ENCODE peak calls at places on chromosomes 4 and X, in four cellular contexts. X is OCI-LY7, N is tibial nerve, B is adipocyte. D is an unnamed sample. For H3K36me3 and H3K9me3, the result is how much of the 10 kb centered on the place peaks cover.

GRCh38 chr4:107743532-107743931 is 23.5 kb upstream of the PAPSS1 start:
- DNase-seq in X (no peak), N (no peak), B (peak), D (no peak)

GRCh38 chr4:170089743-170090666 is at the start of gene AADAT:
- DNase-seq in X (no peak), N (peak), B (peak), D (peak)

GRCh38 chrX:43644124-43644701 is 11.9 kb upstream of the MAOA start:
- DNase-seq in X (no peak), N (no peak), B (peak), D (peak)

GRCh38 chr4:54683616-54684346 is 26.0 kb downstream of the KIT start:
- DNase-seq in X (peak), N (no peak), B (no peak), D (no peak)

GRCh38 chrX:24100713-24101112 is 46.0 kb downstream of the EIF2S3 start:
- DNase-seq in X (no peak), N (no peak), B (peak), D (no peak)

GRCh38 chr4:109041463-109041862 is 261.0 kb downstream of the COL25A1 start:
- DNase-seq in X (no peak), N (no peak), B (peak), D (no peak)

GRCh38 chr4:30718021-30718888 is 1.9 kb upstream of the PCDH7 start:
- DNase-seq in X (no peak), N (no peak), B (peak), D (peak)

GRCh38 chr4:73869130-73870055 is at the start of gene CXCL1:
- DNase-seq in X (no peak), N (peak), B (peak), D (peak)

GRCh38 chrX:132953358-132953757 is 5.1 kb downstream of the HS6ST2 start:
- DNase-seq in X (no peak), N (no peak), B (no peak), D (no peak)

GRCh38 chr4:186770446-186771175 is 47.0 kb upstream of the FAT1 start:
- DNase-seq in X (no peak), N (no peak), B (peak), D (no peak)

GRCh38 chr4:122798101-122798500 is 28.5 kb upstream of the FGF2 start:
- DNase-seq in X (no peak), N (no peak), B (peak), D (peak)

GRCh38 chrX:9311411-9312160 is 153.3 kb upstream of the TBL1X start:
- DNase-seq in X (no peak), N (no peak), B (no peak), D (no peak)

GRCh38 chrX:10622197-10622596 is 1.8 kb upstream of the MID1 start:
- DNase-seq in X (no peak), N (no peak), B (no peak), D (no peak)

GRCh38 chr4:75598390-75598789 is 31.9 kb downstream of the CDKL2 start:
- DNase-seq in X (no peak), N (no peak), B (peak), D (no peak)

GRCh38 chr4:83679692-83680091 is 143.8 kb downstream of the GPAT3 start:
- DNase-seq in X (no peak), N (no peak), B (no peak), D (no peak)

GRCh38 chr4:140081582-140082398 is 72.2 kb downstream of the MAML3 start:
- DNase-seq in X (no peak), N (no peak), B (no peak), D (no peak)

GRCh38 chrX:69109706-69110635 is 55.3 kb downstream of the PJA1 start:
- DNase-seq in X (no peak), N (peak), B (peak), D (peak)

GRCh38 chr4:168832746-168833575 is 177.1 kb downstream of the CBR4 start:
- DNase-seq in X (no peak), N (no peak), B (peak), D (peak)

GRCh38 chr4:123651127-123651526 is 254.5 kb downstream of the SPRY1 start:
- DNase-seq in X (no peak), N (no peak), B (peak), D (no peak)

GRCh38 chr4:144562019-144562740 is 83.8 kb upstream of the HHIP start:
- DNase-seq in X (no peak), N (no peak), B (no peak), D (no peak)

GRCh38 chrX:70089575-70090297 is 27.5 kb downstream of the OTUD6A start:
- DNase-seq in X (no peak), N (no peak), B (no peak), D (peak)

GRCh38 chr4:155953151-155954117 is at the start of gene CTSO:
- DNase-seq in X (peak), N (peak), B (peak), D (peak)

GRCh38 chr4:185339941-185340340 is 55.8 kb downstream of the LRP2BP start:
- DNase-seq in X (no peak), N (no peak), B (no peak), D (no peak)

GRCh38 chr4:134024251-134024650 is 177.3 kb downstream of the PABPC4L start:
- DNase-seq in X (peak), N (no peak), B (peak), D (no peak)

GRCh38 chr4:184807797-184808718 is 17.7 kb downstream of the ACSL1 start:
- DNase-seq in X (no peak), N (no peak), B (peak), D (peak)

GRCh38 chr4:38678078-38678477 is 14.1 kb downstream of the KLF3 start:
- DNase-seq in X (no peak), N (no peak), B (peak), D (peak)

GRCh38 chr4:168319486-168320019 is 1.0 kb upstream of the DDX60 start:
- DNase-seq in X (no peak), N (no peak), B (no peak), D (no peak)

GRCh38 chr4:48792348-48793006 is 12.4 kb upstream of the FRYL start:
- DNase-seq in X (no peak), N (no peak), B (peak), D (no peak)

GRCh38 chr4:81595287-81595686 is 123.6 kb upstream of the RASGEF1B start:
- DNase-seq in X (no peak), N (no peak), B (no peak), D (no peak)

GRCh38 chr4:189002475-189002874 is 863.2 kb downstream of the TRIML1 start:
- DNase-seq in X (no peak), N (no peak), B (no peak), D (no peak)

GRCh38 chr4:93199492-93199891 is 629.1 kb upstream of the ATOH1 start:
- DNase-seq in X (peak), N (no peak), B (peak), D (no peak)

GRCh38 chr4:171674781-171675180 is 138.4 kb upstream of the GALNTL6 start:
- DNase-seq in X (no peak), N (no peak), B (no peak), D (no peak)

DNA sequence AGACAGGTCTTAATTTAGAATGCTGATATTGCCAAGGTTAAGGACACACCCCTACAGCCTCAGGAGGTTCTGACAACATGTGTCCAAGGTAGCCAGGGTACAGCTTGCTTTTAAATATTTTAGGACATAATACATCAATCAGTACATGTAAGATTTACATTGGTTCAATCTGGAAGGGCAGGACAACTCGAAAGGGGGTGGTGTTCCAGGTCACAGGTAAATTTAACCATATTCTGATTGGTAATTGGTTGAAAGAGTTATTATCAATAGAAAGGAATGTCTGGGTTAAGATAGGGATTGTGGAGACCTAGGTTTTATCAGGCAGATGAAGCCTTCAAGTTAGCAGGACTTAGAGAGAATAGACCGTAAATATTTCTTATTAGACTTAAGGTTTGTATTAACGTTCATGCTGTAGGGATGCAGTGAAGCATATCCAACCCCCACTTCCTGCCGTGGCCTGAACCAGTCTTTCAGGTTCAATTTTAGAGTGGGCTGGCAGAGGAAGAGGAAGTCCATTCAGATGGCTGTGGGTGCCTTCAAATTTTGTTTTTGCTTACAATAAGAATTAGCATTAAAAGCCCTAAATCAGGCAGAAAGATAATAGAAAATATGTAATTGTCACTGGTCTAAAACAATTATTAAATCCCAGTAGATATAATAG is 136.5 kb upstream of the GALNTL6 start:
- DNase-seq in X (peak), N (no peak), B (no peak), D (no peak)
- H3K4me3 ChIP-seq in X (peak), N (no peak), B (no peak), D (no peak)

DNA sequence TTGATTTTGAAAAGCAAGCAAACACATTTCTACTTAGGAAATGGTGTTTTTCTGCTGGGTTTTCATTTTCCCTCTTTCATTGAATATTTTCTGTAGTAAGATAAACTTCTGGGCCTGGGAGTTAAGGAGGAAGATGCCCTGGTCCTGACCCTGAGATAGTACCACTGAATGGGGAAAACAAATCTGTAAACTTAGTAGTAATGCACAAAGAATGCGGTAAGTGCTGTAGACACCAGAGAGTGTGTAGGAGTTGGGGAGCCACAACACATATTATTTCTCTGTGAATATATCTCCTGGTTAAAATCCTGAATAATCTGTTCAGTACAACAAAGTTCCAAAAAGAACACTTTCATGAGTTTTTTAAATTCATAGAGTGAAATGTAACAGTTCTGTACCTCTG is 178.3 kb downstream of the MAPK10 start:
- DNase-seq in X (no peak), N (no peak), B (peak), D (peak)
- H3K36me3 ChIP-seq in X (under half), N (under half), B (under half), D (under half)

DNA sequence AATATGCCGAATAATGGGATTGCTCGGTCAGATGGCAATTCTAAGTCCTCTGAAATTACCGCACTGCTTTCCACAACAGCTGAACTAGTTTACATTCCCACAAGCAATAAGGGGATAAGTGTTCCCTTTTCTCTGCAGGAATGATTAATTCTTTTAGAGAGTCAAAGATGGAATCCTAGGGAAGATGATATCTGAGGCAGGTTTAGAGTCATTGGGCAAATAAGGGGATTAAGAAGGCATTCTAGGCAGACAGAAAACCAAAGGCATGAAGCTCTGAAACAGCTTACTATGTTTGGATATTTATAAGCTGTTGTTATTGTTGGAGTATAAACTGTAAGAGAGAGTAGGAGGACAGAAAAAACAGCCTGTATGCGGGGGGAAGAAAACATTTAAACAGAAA is 85.7 kb downstream of the TET2 start:
- DNase-seq in X (no peak), N (no peak), B (peak), D (no peak)
- H3K9me3 ChIP-seq in X (under half), N (under half), B (under half), D (under half)

GRCh38 chrX:39377773-39378172 is 576.5 kb downstream of the MID1IP1 start:
- DNase-seq in X (no peak), N (no peak), B (no peak), D (no peak)
- H3K4me3 ChIP-seq in X (no peak), N (no peak), B (no peak), D (no peak)

DNA sequence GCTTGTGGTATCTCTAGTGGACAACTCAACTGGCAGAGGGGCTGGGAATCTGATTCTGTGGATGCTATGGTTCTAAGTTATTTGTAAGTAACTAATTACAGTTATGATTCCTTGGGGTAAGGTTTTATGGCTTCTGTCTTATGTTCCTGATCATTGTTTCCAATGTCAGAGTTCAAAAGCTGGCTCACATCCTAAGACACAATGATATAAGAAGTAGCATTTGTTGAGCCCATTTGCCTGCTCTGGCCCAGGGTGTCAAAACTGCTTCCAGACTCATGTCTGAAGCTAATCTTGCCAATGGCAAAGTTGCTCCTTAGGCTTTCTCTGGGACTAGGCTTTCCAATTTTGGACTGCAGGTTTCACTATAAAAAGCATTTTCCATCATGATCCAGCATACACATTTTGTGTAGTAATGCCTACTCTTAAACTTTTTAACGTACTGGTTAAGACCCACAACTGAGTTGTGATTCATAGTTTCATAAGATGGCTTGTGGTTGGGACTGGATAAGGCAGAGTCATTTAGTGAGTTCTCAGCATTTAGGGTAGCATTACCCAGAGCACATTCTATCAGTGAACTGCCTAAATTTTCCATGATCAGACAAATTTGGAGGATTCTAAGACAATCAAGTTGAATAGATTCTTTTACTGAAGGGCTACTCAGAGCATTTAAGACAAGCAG is 50.0 kb downstream of the CCNI start:
- DNase-seq in X (no peak), N (no peak), B (no peak), D (no peak)
- H3K36me3 ChIP-seq in X (under half), N (under half), B (half or more), D (under half)

DNA sequence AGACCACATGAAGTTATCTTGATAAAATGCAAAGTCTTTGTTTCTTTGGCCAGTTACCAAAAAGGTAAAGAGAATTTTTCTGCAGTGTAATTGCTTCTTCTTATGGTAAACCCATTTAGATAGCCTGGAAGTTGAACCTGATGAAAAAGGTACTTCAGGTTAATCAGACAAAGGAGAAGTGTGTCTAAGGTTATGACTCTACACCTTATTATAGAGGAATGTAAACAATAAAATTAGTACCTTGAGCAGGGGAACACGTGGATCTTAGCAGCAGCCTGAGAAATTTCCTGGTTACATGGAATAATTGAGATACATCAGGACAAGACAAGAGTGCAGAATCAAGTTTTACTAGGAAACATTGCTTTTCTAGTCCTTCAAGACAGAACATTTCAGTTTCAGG is 70.8 kb downstream of the RAP1GDS1 start:
- DNase-seq in X (no peak), N (no peak), B (no peak), D (no peak)
- H3K9me3 ChIP-seq in X (half or more), N (under half), B (under half), D (under half)

DNA sequence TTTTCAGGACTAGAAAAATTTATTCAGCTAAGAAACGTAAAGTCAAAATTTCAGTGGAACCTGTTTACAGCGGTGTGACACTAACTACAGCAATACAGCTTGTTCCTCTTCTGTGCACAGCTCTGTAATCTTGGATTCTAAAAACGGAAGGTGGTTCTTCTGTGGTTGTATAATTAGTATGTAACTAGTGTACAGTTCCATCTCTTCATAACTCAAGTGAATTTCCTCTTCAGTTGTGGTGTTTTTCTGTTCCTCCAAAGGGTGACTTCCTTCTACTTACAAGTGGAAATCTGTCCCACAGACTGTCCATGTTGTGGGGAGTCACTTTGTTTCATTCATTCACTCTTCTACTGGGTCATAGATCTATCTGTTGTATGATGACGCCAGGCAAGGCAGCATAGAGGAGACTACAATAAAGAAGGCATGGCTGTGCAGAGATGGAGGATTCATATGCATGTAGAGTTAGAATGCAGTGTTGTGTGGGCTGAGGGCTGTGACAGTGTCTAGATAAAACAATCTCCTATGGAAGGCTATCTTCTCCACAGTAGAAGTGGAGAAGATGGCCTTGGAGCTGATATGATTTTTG is 5.4 kb downstream of the DAPP1 start:
- DNase-seq in X (peak), N (no peak), B (no peak), D (no peak)
- H3K4me3 ChIP-seq in X (peak), N (no peak), B (no peak), D (no peak)